ENCODE peak calls at places on chromosomes 13 and 19, in six cellular contexts. One of them, this sample, is unnamed.

GRCh38 chr19:4742717-4743646 is 19.3 kb upstream of the DPP9 start:
- DNase-seq in fibroblast of lung: no peak
- DNase-seq in A673: peak
- DNase-seq in GM23338: peak
- DNase-seq in HepG2: no peak
- DNase-seq in neural progenitor cell: peak
- DNase-seq in this sample: no peak

GRCh38 chr19:8311461-8312260 is 3.5 kb upstream of the CD320 start:
- DNase-seq in fibroblast of lung: no peak
- DNase-seq in GM23338: no peak
- DNase-seq in A673: peak
- DNase-seq in neural progenitor cell: no peak
- DNase-seq in HepG2: no peak
- DNase-seq in this sample: no peak

GRCh38 chr13:52750713-52751112 is 11.1 kb upstream of the CNMD start:
- DNase-seq in fibroblast of lung: no peak
- DNase-seq in HepG2: no peak
- DNase-seq in GM23338: no peak
- DNase-seq in neural progenitor cell: no peak
- DNase-seq in A673: no peak
- DNase-seq in this sample: no peak

GRCh38 chr19:44808463-44809371 is at the start of gene BCAM:
- DNase-seq in GM23338: peak
- DNase-seq in A673: peak
- DNase-seq in neural progenitor cell: peak
- DNase-seq in fibroblast of lung: peak
- DNase-seq in HepG2: peak
- DNase-seq in this sample: no peak

GRCh38 chr13:95516021-95516420 is 36.5 kb upstream of the CLDN10 start:
- DNase-seq in GM23338: no peak
- DNase-seq in fibroblast of lung: no peak
- DNase-seq in neural progenitor cell: no peak
- DNase-seq in HepG2: no peak
- DNase-seq in A673: no peak
- DNase-seq in this sample: no peak

GRCh38 chr19:4068058-4068966 is 1.6 kb upstream of the ZBTB7A start:
- DNase-seq in GM23338: no peak
- DNase-seq in HepG2: no peak
- DNase-seq in A673: no peak
- DNase-seq in neural progenitor cell: no peak
- DNase-seq in fibroblast of lung: no peak
- DNase-seq in this sample: no peak

GRCh38 chr19:45670670-45671453 is 2.8 kb downstream of the GIPR start:
- DNase-seq in HepG2: peak
- DNase-seq in GM23338: peak
- DNase-seq in neural progenitor cell: peak
- DNase-seq in A673: peak
- DNase-seq in fibroblast of lung: peak
- DNase-seq in this sample: no peak

GRCh38 chr13:97076898-97077297 is 82.6 kb upstream of the OXGR1 start:
- DNase-seq in A673: peak
- DNase-seq in fibroblast of lung: no peak
- DNase-seq in HepG2: no peak
- DNase-seq in neural progenitor cell: peak
- DNase-seq in GM23338: no peak
- DNase-seq in this sample: no peak

GRCh38 chr13:98930014-98930625 is 47.7 kb downstream of the DOCK9 start:
- DNase-seq in A673: no peak
- DNase-seq in HepG2: no peak
- DNase-seq in GM23338: peak
- DNase-seq in neural progenitor cell: no peak
- DNase-seq in fibroblast of lung: no peak
- DNase-seq in this sample: no peak

GRCh38 chr13:73748404-73748803 is 385.8 kb downstream of the KLF12 start:
- DNase-seq in HepG2: no peak
- DNase-seq in neural progenitor cell: no peak
- DNase-seq in fibroblast of lung: no peak
- DNase-seq in GM23338: no peak
- DNase-seq in A673: no peak
- DNase-seq in this sample: no peak

GRCh38 chr13:113088691-113089020 is 16.9 kb upstream of the F7 start:
- DNase-seq in GM23338: no peak
- DNase-seq in HepG2: no peak
- DNase-seq in A673: no peak
- DNase-seq in fibroblast of lung: no peak
- DNase-seq in neural progenitor cell: no peak
- DNase-seq in this sample: no peak

GRCh38 chr13:44267966-44268365 is 105.7 kb upstream of the SERP2 start:
- DNase-seq in GM23338: no peak
- DNase-seq in fibroblast of lung: peak
- DNase-seq in HepG2: no peak
- DNase-seq in A673: no peak
- DNase-seq in neural progenitor cell: no peak
- DNase-seq in this sample: no peak

GRCh38 chr19:3061214-3062161 is 807 bp downstream of the TLE5 start:
- DNase-seq in fibroblast of lung: peak
- DNase-seq in GM23338: no peak
- DNase-seq in neural progenitor cell: no peak
- DNase-seq in A673: no peak
- DNase-seq in HepG2: no peak
- DNase-seq in this sample: no peak

GRCh38 chr19:31385744-31386143 is 36.5 kb upstream of the TSHZ3 start:
- DNase-seq in HepG2: no peak
- DNase-seq in neural progenitor cell: no peak
- DNase-seq in fibroblast of lung: no peak
- DNase-seq in GM23338: no peak
- DNase-seq in A673: no peak
- DNase-seq in this sample: no peak

GRCh38 chr19:54148158-54148557 is 10.6 kb downstream of the CNOT3 start:
- DNase-seq in neural progenitor cell: no peak
- DNase-seq in A673: no peak
- DNase-seq in HepG2: no peak
- DNase-seq in fibroblast of lung: no peak
- DNase-seq in GM23338: no peak
- DNase-seq in this sample: no peak

GRCh38 chr19:54149021-54149812 is 10.3 kb downstream of the LENG1 start:
- DNase-seq in HepG2: no peak
- DNase-seq in neural progenitor cell: no peak
- DNase-seq in fibroblast of lung: no peak
- DNase-seq in A673: no peak
- DNase-seq in GM23338: no peak
- DNase-seq in this sample: no peak

GRCh38 chr19:54151362-54152035 is 8.0 kb downstream of the LENG1 start:
- DNase-seq in GM23338: no peak
- DNase-seq in HepG2: no peak
- DNase-seq in fibroblast of lung: no peak
- DNase-seq in neural progenitor cell: no peak
- DNase-seq in A673: no peak
- DNase-seq in this sample: no peak

GRCh38 chr19:54145541-54146158 is 8.1 kb downstream of the CNOT3 start:
- DNase-seq in HepG2: no peak
- DNase-seq in fibroblast of lung: no peak
- DNase-seq in A673: no peak
- DNase-seq in neural progenitor cell: no peak
- DNase-seq in GM23338: no peak
- DNase-seq in this sample: no peak

GRCh38 chr19:54147676-54148075 is 10.1 kb downstream of the CNOT3 start:
- DNase-seq in A673: no peak
- DNase-seq in GM23338: no peak
- DNase-seq in neural progenitor cell: no peak
- DNase-seq in fibroblast of lung: no peak
- DNase-seq in HepG2: no peak
- DNase-seq in this sample: no peak
- TF ChIP-seq EZH2 in A673: no peak
- TF ChIP-seq EZH2 in GM23338: no peak
- TF ChIP-seq EZH2 in neural progenitor cell: no peak
- TF ChIP-seq EZH2 in fibroblast of lung: no peak
- TF ChIP-seq EZH2 in HepG2: no peak
- TF ChIP-seq EZH2 in this sample: no peak

GRCh38 chr13:67048084-67048792 is 181.9 kb downstream of the PCDH9 start:
- DNase-seq in neural progenitor cell: peak
- DNase-seq in GM23338: no peak
- DNase-seq in fibroblast of lung: peak
- DNase-seq in A673: no peak
- DNase-seq in HepG2: no peak
- DNase-seq in this sample: no peak
- TF ChIP-seq CTCF in neural progenitor cell: no peak
- TF ChIP-seq CTCF in GM23338: no peak
- TF ChIP-seq CTCF in fibroblast of lung: no peak
- TF ChIP-seq CTCF in A673: no peak
- TF ChIP-seq CTCF in HepG2: no peak
- TF ChIP-seq CTCF in this sample: no peak

DNA sequence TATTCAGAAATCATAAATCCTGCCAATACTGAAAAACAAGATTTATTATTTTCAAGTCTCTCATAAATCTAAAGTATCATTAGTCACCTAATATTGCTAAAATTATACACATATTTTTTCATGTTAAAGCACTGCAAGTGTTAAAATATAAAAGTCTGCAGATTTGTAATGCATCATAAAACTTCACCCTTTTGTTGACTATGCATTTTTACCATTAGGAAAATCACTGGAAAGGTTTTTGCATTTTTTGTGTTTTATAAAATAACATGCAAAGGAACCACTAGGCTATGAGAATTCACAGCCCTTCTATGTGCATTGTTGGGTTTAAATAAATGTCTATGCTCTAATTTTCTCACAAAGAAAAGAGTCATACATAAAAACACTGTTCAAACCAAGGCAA is 407.3 kb downstream of the DACH1 start:
- DNase-seq in HepG2: no peak
- DNase-seq in GM23338: no peak
- DNase-seq in A673: no peak
- DNase-seq in neural progenitor cell: no peak
- DNase-seq in fibroblast of lung: no peak
- DNase-seq in this sample: no peak
- TF ChIP-seq EZH2 in HepG2: no peak
- TF ChIP-seq EZH2 in GM23338: no peak
- TF ChIP-seq EZH2 in A673: no peak
- TF ChIP-seq EZH2 in neural progenitor cell: no peak
- TF ChIP-seq EZH2 in fibroblast of lung: no peak
- TF ChIP-seq EZH2 in this sample: no peak

GRCh38 chr19:51339313-51339686 is 2.6 kb downstream of the VSIG10L start:
- DNase-seq in neural progenitor cell: peak
- DNase-seq in GM23338: peak
- DNase-seq in fibroblast of lung: no peak
- DNase-seq in A673: no peak
- DNase-seq in HepG2: no peak
- DNase-seq in this sample: no peak

GRCh38 chr19:51337861-51338562 is 3.9 kb downstream of the VSIG10L start:
- DNase-seq in HepG2: no peak
- DNase-seq in neural progenitor cell: no peak
- DNase-seq in GM23338: no peak
- DNase-seq in A673: no peak
- DNase-seq in fibroblast of lung: no peak
- DNase-seq in this sample: no peak

GRCh38 chr19:51341066-51341465 is 873 bp downstream of the VSIG10L start:
- DNase-seq in neural progenitor cell: no peak
- DNase-seq in HepG2: no peak
- DNase-seq in GM23338: no peak
- DNase-seq in A673: no peak
- DNase-seq in fibroblast of lung: no peak
- DNase-seq in this sample: no peak

GRCh38 chr19:51338563-51339312 is 3.2 kb downstream of the VSIG10L start:
- DNase-seq in neural progenitor cell: peak
- DNase-seq in HepG2: peak
- DNase-seq in GM23338: peak
- DNase-seq in A673: peak
- DNase-seq in fibroblast of lung: peak
- DNase-seq in this sample: no peak

GRCh38 chr19:51339687-51340656 is 2.0 kb downstream of the VSIG10L start:
- DNase-seq in GM23338: peak
- DNase-seq in neural progenitor cell: peak
- DNase-seq in A673: peak
- DNase-seq in fibroblast of lung: peak
- DNase-seq in HepG2: peak
- DNase-seq in this sample: no peak
- TF ChIP-seq CTCF in GM23338: peak
- TF ChIP-seq CTCF in neural progenitor cell: peak
- TF ChIP-seq CTCF in A673: no peak
- TF ChIP-seq CTCF in fibroblast of lung: no peak
- TF ChIP-seq CTCF in HepG2: peak
- TF ChIP-seq CTCF in this sample: no peak

GRCh38 chr13:27924529-27925141 is 4.8 kb downstream of the PDX1 start:
- DNase-seq in neural progenitor cell: peak
- DNase-seq in GM23338: peak
- DNase-seq in fibroblast of lung: no peak
- DNase-seq in HepG2: no peak
- DNase-seq in A673: no peak
- DNase-seq in this sample: no peak

GRCh38 chr13:27923794-27924528 is 4.2 kb downstream of the PDX1 start:
- DNase-seq in neural progenitor cell: peak
- DNase-seq in fibroblast of lung: no peak
- DNase-seq in GM23338: peak
- DNase-seq in A673: no peak
- DNase-seq in HepG2: no peak
- DNase-seq in this sample: no peak

GRCh38 chr13:27926644-27927434 is 7.0 kb downstream of the PDX1 start:
- DNase-seq in GM23338: peak
- DNase-seq in neural progenitor cell: peak
- DNase-seq in fibroblast of lung: no peak
- DNase-seq in HepG2: no peak
- DNase-seq in A673: no peak
- DNase-seq in this sample: no peak

GRCh38 chr13:27927444-27928352 is 7.9 kb downstream of the PDX1 start:
- DNase-seq in HepG2: no peak
- DNase-seq in GM23338: peak
- DNase-seq in neural progenitor cell: peak
- DNase-seq in A673: no peak
- DNase-seq in fibroblast of lung: no peak
- DNase-seq in this sample: no peak

GRCh38 chr13:27925220-27925991 is 5.6 kb downstream of the PDX1 start:
- DNase-seq in GM23338: no peak
- DNase-seq in A673: no peak
- DNase-seq in fibroblast of lung: no peak
- DNase-seq in HepG2: no peak
- DNase-seq in neural progenitor cell: no peak
- DNase-seq in this sample: no peak
- TF ChIP-seq EZH2 in GM23338: peak
- TF ChIP-seq EZH2 in A673: no peak
- TF ChIP-seq EZH2 in fibroblast of lung: peak
- TF ChIP-seq EZH2 in HepG2: no peak
- TF ChIP-seq EZH2 in neural progenitor cell: no peak
- TF ChIP-seq EZH2 in this sample: no peak

GRCh38 chr13:42363941-42364612 is 92.1 kb downstream of the AKAP11 start:
- DNase-seq in GM23338: peak
- DNase-seq in HepG2: no peak
- DNase-seq in fibroblast of lung: peak
- DNase-seq in neural progenitor cell: no peak
- DNase-seq in A673: peak
- DNase-seq in this sample: no peak
- TF ChIP-seq CTCF in GM23338: peak
- TF ChIP-seq CTCF in HepG2: peak
- TF ChIP-seq CTCF in fibroblast of lung: no peak
- TF ChIP-seq CTCF in neural progenitor cell: no peak
- TF ChIP-seq CTCF in A673: no peak
- TF ChIP-seq CTCF in this sample: no peak

GRCh38 chr13:20142019-20142926 is 18.6 kb downstream of the GJA3 start:
- DNase-seq in GM23338: peak
- DNase-seq in HepG2: no peak
- DNase-seq in fibroblast of lung: no peak
- DNase-seq in A673: no peak
- DNase-seq in neural progenitor cell: no peak
- DNase-seq in this sample: no peak
- TF ChIP-seq EZH2 in GM23338: no peak
- TF ChIP-seq EZH2 in HepG2: no peak
- TF ChIP-seq EZH2 in fibroblast of lung: peak
- TF ChIP-seq EZH2 in A673: no peak
- TF ChIP-seq EZH2 in neural progenitor cell: no peak
- TF ChIP-seq EZH2 in this sample: no peak

This sample was measured in MM.1S.